ENCODE peak calls at places on chromosomes 13 and 19, in nine cellular contexts. T, Y, Q, G, F, J, R, D and K are unnamed samples.

GRCh38 chr19:48359123-48359522 is 4.6 kb downstream of the TMEM143 start:
- DNase-seq in T (no peak), J (no peak), R (no peak), D (no peak), Q (no peak), Y (no peak), F (no peak), G (no peak), K (no peak)

GRCh38 chr13:22040810-22041364 is 370.0 kb downstream of the FGF9 start:
- DNase-seq in G (no peak), J (no peak), Y (no peak), D (no peak), R (no peak), Q (no peak), F (no peak), T (no peak), K (no peak)

GRCh38 chr13:87975035-87975434 is 303.9 kb downstream of the SLITRK5 start:
- DNase-seq in Y (no peak), Q (peak), D (no peak), J (no peak), T (no peak), R (no peak), G (no peak), F (no peak), K (no peak)

GRCh38 chr19:7480222-7480974 is 8.4 kb downstream of the PEX11G start:
- DNase-seq in F (no peak), Y (no peak), T (no peak), G (no peak), D (no peak), Q (no peak), R (no peak), J (no peak), K (no peak)

GRCh38 chr13:93476175-93476574 is 249.6 kb downstream of the GPC6 start:
- DNase-seq in J (peak), Y (peak), D (no peak), T (no peak), G (peak), Q (peak), F (no peak), R (peak), K (no peak)

GRCh38 chr13:114119196-114119595 is 13.2 kb downstream of the RASA3 start:
- DNase-seq in J (peak), R (no peak), Q (peak), F (no peak), G (peak), T (no peak), Y (peak), D (no peak), K (no peak)

GRCh38 chr19:33758541-33759013 is 38.1 kb upstream of the KCTD15 start:
- DNase-seq in F (no peak), G (no peak), Q (no peak), D (no peak), T (no peak), R (no peak), J (no peak), Y (peak), K (no peak)

GRCh38 chr13:77516342-77516789 is 19.1 kb upstream of the SCEL start:
- DNase-seq in T (no peak), R (no peak), G (peak), Y (peak), D (no peak), J (peak), F (no peak), Q (peak), K (no peak)

GRCh38 chr13:79466852-79467251 is 14.1 kb upstream of the NDFIP2 start:
- DNase-seq in G (no peak), D (no peak), F (no peak), R (no peak), Y (no peak), T (no peak), J (no peak), Q (no peak), K (no peak)

GRCh38 chr13:107864543-107865460 is 350.5 kb downstream of the LIG4 start:
- DNase-seq in T (no peak), Y (peak), D (no peak), G (peak), F (no peak), J (peak), R (no peak), Q (peak), K (no peak)

GRCh38 chr19:43432866-43433673 is 18.4 kb downstream of the TEX101 start:
- DNase-seq in J (peak), D (peak), F (peak), Q (peak), T (peak), G (peak), Y (peak), R (no peak), K (no peak)

GRCh38 chr13:96100457-96101220 is 10.7 kb downstream of the HS6ST3 start:
- DNase-seq in G (peak), T (no peak), Q (no peak), Y (no peak), J (no peak), D (no peak), R (no peak), F (no peak), K (no peak)

GRCh38 chr13:20424959-20425358 is 100.7 kb downstream of the CRYL1 start:
- DNase-seq in Q (peak), F (no peak), G (no peak), T (no peak), Y (no peak), R (no peak), D (peak), J (no peak), K (no peak)

GRCh38 chr13:30705672-30706071 is 29.7 kb upstream of the ALOX5AP start:
- DNase-seq in D (no peak), F (no peak), T (no peak), R (no peak), Y (no peak), J (no peak), G (no peak), Q (no peak), K (no peak)

GRCh38 chr19:6551607-6552450 is 21.0 kb downstream of the TNFSF9 start:
- DNase-seq in G (peak), F (no peak), D (no peak), Q (no peak), Y (no peak), J (no peak), R (no peak), T (peak), K (no peak)

GRCh38 chr19:40921005-40921897 is 39.2 kb upstream of the CYP2A7 start:
- DNase-seq in G (no peak), R (no peak), D (no peak), Y (no peak), J (no peak), F (no peak), Q (peak), T (peak), K (peak)

GRCh38 chr13:28716511-28716910 is 2.3 kb downstream of the SLC46A3 start:
- DNase-seq in Q (peak), G (peak), D (no peak), J (peak), F (peak), T (peak), Y (peak), R (peak), K (no peak)

GRCh38 chr13:108851660-108852059 is 222.2 kb downstream of the MYO16 start:
- DNase-seq in J (no peak), R (no peak), D (no peak), F (no peak), T (no peak), Y (no peak), G (no peak), Q (no peak), K (no peak)

GRCh38 chr13:91922969-91923592 is 524.7 kb downstream of the GPC5 start:
- DNase-seq in Y (no peak), Q (peak), D (no peak), R (no peak), G (no peak), J (no peak), F (no peak), T (no peak), K (no peak)

GRCh38 chr13:33180009-33180804 is 105.3 kb downstream of the STARD13 start:
- DNase-seq in G (no peak), D (no peak), R (no peak), Q (no peak), T (no peak), F (no peak), J (peak), Y (no peak), K (no peak)

GRCh38 chr19:5690955-5691204 is 785 bp downstream of the RPL36 start:
- DNase-seq in T (peak), G (peak), Q (no peak), D (no peak), J (no peak), F (no peak), R (no peak), Y (no peak), K (no peak)

GRCh38 chr13:78239681-78240080 is 321.1 kb upstream of the EDNRB start:
- DNase-seq in J (no peak), F (no peak), Y (peak), R (no peak), Q (no peak), G (peak), T (no peak), D (no peak), K (no peak)

GRCh38 chr19:6717036-6717435 is 3.4 kb downstream of the C3 start:
- DNase-seq in J (no peak), G (no peak), D (no peak), F (no peak), Y (no peak), R (no peak), T (no peak), Q (no peak), K (no peak)

GRCh38 chr13:29524176-29524575 is 71.3 kb downstream of the SLC7A1 start:
- DNase-seq in T (no peak), Q (peak), J (no peak), G (peak), Y (no peak), D (no peak), F (peak), R (no peak), K (no peak)

GRCh38 chr19:1172353-1173159 is 1.5 kb downstream of the SBNO2 start:
- DNase-seq in R (no peak), J (peak), Q (peak), D (peak), F (no peak), T (peak), G (peak), Y (peak), K (peak)

GRCh38 chr13:110540871-110541525 is 20.5 kb downstream of the RAB20 start:
- DNase-seq in D (no peak), F (no peak), G (no peak), Y (no peak), R (no peak), T (no peak), J (no peak), Q (no peak), K (no peak)

GRCh38 chr13:51795419-51795818 is 8.5 kb downstream of the DHRS12 start:
- DNase-seq in R (no peak), T (no peak), F (no peak), Q (no peak), D (no peak), J (no peak), G (no peak), Y (no peak), K (no peak)

GRCh38 chr13:51799261-51799660 is 4.7 kb downstream of the DHRS12 start:
- DNase-seq in T (no peak), R (no peak), Y (no peak), J (no peak), Q (no peak), D (no peak), G (no peak), F (no peak), K (no peak)

GRCh38 chr13:51794959-51795358 is 9.0 kb downstream of the DHRS12 start:
- DNase-seq in Q (no peak), R (no peak), G (no peak), F (no peak), Y (no peak), T (no peak), D (no peak), J (no peak), K (no peak)

GRCh38 chr13:51797664-51798488 is 6.1 kb downstream of the DHRS12 start:
- DNase-seq in G (peak), R (no peak), J (peak), T (peak), Q (peak), D (no peak), Y (peak), F (no peak), K (peak)

DNA sequence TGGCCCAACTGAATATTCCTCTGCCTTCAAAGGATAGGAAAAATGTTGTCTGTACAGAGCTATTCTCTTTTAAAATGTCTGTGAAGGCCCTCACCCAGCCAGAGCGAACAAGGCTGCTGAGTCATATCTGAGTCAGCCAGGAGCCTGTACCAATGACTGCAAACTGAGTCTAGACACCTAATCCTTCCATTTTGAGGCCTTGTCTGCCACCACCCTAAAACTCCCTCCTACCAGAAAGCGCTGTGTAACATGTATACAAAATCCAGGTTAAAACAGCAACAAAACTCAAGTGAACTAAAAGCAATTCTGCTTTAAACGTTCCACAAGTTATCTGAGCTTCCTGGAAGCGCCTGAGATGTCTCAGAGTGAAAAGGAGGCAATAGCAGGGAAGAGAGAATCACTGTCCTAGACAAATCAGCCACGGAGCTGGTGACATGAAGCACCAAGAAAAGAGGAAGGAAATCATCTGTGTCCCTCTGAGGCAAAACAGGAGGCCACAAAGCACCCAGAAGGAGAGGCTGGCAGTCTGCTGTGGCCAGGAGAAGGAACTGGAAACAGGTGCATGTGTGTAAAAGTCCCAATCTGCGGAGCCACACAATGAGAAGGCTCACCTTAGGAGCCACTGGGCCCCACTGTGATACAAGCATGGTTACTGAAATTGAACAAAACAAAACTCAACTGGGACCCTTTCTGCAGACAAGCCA is 10.2 kb downstream of the DHRS12 start:
- DNase-seq in G (peak), Q (peak), D (no peak), Y (peak), F (no peak), T (no peak), R (no peak), J (peak), K (no peak)
- H3K4me3 ChIP-seq in G (no peak), Q (no peak), D (no peak), Y (no peak), F (no peak), T (no peak), R (no peak), J (no peak), K (no peak)

DNA sequence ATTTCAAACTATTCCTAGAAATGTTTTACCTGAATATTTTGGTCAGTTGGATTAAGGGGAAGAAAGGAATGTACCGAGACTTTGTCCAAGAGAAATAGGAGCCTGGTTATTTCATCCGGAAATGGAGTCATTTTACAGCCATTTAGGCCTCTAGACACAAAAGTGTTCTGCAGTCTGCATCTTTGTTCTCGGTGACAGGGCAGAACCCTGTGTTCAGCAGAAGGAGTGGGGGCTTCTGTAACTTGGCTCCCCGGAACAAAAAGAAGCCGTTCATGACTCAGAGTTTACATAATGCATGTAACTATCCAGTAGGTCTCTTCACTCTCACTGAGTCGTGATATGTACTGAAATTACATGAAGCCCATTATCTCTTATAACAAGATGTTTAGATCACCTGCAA is 21.6 kb upstream of the FNDC3A start:
- DNase-seq in Y (peak), D (no peak), F (no peak), R (no peak), G (peak), J (peak), Q (peak), T (no peak), K (no peak)
- H3K4me3 ChIP-seq in Y (no peak), D (no peak), F (no peak), R (no peak), G (no peak), J (no peak), Q (no peak), T (no peak), K (no peak)

DNA sequence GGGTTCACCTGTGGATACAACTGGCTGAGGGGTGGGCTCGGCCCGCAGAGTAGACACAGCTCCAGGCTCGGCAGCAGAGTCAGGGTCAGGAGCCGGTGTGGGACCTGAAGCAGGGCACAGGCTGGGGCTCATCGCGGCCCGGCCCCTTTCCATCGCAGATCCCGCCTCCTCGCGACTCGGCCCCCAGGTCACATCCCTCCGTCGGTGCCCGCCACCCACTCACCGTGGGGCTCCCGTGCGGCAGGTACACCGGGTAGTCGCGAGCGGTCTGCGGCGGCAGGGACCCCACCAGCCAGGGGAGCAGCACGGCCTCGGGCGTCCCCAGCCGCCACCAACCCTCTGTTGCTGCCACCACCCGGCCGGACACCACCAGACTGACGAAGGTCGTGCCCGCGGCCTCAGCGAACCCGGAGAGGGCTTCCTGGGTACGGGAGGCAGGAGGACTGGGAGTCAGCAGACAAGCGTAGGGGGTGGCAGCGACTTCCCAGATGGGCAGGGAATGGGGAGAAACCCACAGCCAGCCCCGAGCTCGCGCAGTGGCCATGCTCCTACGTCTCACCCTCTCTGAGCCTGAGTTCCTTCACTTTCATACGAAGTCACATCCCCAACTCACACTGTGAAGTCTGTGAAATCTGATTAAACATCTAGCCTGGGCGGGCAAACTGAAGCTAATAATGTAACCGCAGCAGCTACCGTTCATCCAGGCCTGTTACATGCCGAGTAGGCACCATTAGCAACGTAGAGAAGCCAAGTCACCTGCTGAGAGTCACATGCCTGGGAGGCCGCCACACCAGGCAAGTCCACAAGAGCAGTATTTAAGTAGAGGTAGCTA is 3.7 kb downstream of the FUZ start:
- DNase-seq in G (no peak), T (peak), R (no peak), J (peak), Q (no peak), F (peak), D (peak), Y (no peak), K (peak)
- H3K4me3 ChIP-seq in G (peak), T (peak), R (peak), J (peak), Q (peak), F (peak), D (peak), Y (peak), K (peak)

GRCh38 chr19:18386543-18387251 is 739 bp downstream of the GDF15 start:
- DNase-seq in D (peak), R (peak), Q (peak), J (peak), T (peak), F (no peak), G (no peak), Y (peak), K (no peak)
- H3K4me3 ChIP-seq in D (no peak), R (peak), Q (peak), J (peak), T (peak), F (peak), G (peak), Y (peak), K (peak)

DNA sequence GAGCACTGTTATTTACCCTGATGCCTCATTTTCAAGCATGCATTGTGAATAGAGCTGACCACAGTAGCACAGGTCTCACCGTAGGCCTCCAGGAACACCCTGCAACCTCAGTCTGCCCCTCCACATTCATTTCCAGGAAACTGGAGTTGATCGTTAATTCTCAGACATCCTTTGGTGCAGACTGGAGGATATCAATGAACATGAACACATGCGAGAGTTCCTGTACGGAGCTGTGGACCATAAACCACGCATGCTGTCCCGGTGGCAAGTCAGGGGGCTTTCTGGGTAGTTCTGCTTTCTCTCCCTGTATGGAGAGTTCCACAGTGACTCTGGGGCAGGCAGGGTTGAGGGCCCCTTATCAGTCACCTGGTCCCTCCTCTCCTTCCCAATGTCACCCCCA is 55.5 kb upstream of the URI1 start:
- DNase-seq in T (no peak), G (no peak), J (no peak), D (peak), Q (no peak), F (no peak), R (no peak), Y (no peak), K (no peak)
- H3K4me3 ChIP-seq in T (no peak), G (no peak), J (no peak), D (no peak), Q (no peak), F (no peak), R (no peak), Y (no peak), K (no peak)

GRCh38 chr13:50406831-50407230 is 391.6 kb downstream of the KCNRG start:
- DNase-seq in F (no peak), Y (no peak), R (no peak), T (no peak), Q (no peak), J (no peak), G (no peak), D (no peak), K (no peak)

GRCh38 chr13:50404769-50405168 is 389.5 kb downstream of the KCNRG start:
- DNase-seq in F (no peak), G (no peak), Y (no peak), Q (no peak), R (no peak), D (no peak), J (no peak), T (no peak), K (no peak)

GRCh38 chr13:50409186-50409585 is 393.9 kb downstream of the KCNRG start:
- DNase-seq in D (no peak), F (no peak), T (no peak), R (no peak), J (no peak), Y (no peak), Q (no peak), G (no peak), K (no peak)

GRCh38 chr13:50410921-50411712 is 395.9 kb downstream of the KCNRG start:
- DNase-seq in J (peak), R (peak), D (no peak), G (peak), Y (peak), T (no peak), F (no peak), Q (peak), K (no peak)

GRCh38 chr13:50408068-50408467 is 392.8 kb downstream of the KCNRG start:
- DNase-seq in T (no peak), D (no peak), G (no peak), F (no peak), Y (no peak), J (no peak), R (no peak), Q (no peak), K (no peak)
- H3K4me3 ChIP-seq in T (no peak), D (no peak), G (no peak), F (no peak), Y (no peak), J (no peak), R (no peak), Q (no peak), K (no peak)

GRCh38 chr19:13861392-13861713 is 15.6 kb upstream of the NANOS3 start:
- DNase-seq in Q (no peak), Y (no peak), R (no peak), J (peak), G (peak), D (no peak), F (no peak), T (no peak), K (no peak)
- H3K4me3 ChIP-seq in Q (no peak), Y (no peak), R (peak), J (peak), G (no peak), D (peak), F (peak), T (peak), K (peak)

GRCh38 chr13:35255241-35255640 is 221.2 kb downstream of the MAB21L1 start:
- DNase-seq in D (no peak), Y (no peak), J (no peak), Q (no peak), R (no peak), T (no peak), G (no peak), F (no peak), K (peak)
- H3K4me3 ChIP-seq in D (no peak), Y (no peak), J (no peak), Q (no peak), R (no peak), T (no peak), G (no peak), F (no peak), K (no peak)